ENCODE peak calls at places on chromosomes 7 and 10, in nine cellular contexts. M is transverse colon, V is GM12878, Z is spleen, B is prostate gland, H is stomach, C is sigmoid colon, N is breast epithelium, L is GM12891. K is an unnamed sample.

GRCh38 chr10:118725784-118726507 is 28.8 kb downstream of the CACUL1 start:
- DNase-seq in M (no peak), V (no peak), Z (no peak), B (no peak), H (no peak), C (no peak), N (no peak), L (no peak), K (no peak)

GRCh38 chr10:17022399-17022798 is 107.2 kb downstream of the CUBN start:
- DNase-seq in M (no peak), V (no peak), Z (no peak), B (no peak), H (no peak), C (no peak), N (no peak), L (no peak), K (no peak)

GRCh38 chr7:28174442-28174841 is 6.2 kb downstream of the JAZF1 start:
- DNase-seq in M (no peak), V (no peak), Z (no peak), B (no peak), H (no peak), C (no peak), N (no peak), L (no peak), K (no peak)

GRCh38 chr10:13219685-13220670 is 14.2 kb downstream of the UCMA start:
- DNase-seq in M (peak; percentile 15), V (peak; percentile 5), Z (no peak), B (no peak), H (peak; percentile 42), C (peak; percentile 26), N (no peak), L (no peak), K (no peak)

GRCh38 chr10:12873172-12873571 is 128.3 kb downstream of the CCDC3 start:
- DNase-seq in M (no peak), V (no peak), Z (no peak), B (peak; percentile 17), H (no peak), C (no peak), N (no peak), L (no peak), K (no peak)

GRCh38 chr7:80288175-80289122 is 153.8 kb downstream of the GNAI1 start:
- DNase-seq in M (no peak), V (no peak), Z (no peak), B (no peak), H (no peak), C (no peak), N (no peak), L (no peak), K (peak; percentile 23)

GRCh38 chr7:66185680-66186187 is 19.4 kb upstream of the TPST1 start:
- DNase-seq in M (no peak), V (no peak), Z (no peak), B (no peak), H (no peak), C (no peak), N (no peak), L (no peak), K (no peak)

GRCh38 chr10:87842220-87842641 is 21.1 kb downstream of the KLLN start:
- DNase-seq in M (peak; percentile 72), V (no peak), Z (no peak), B (no peak), H (peak; percentile 40), C (no peak), N (no peak), L (no peak), K (no peak)

GRCh38 chr10:76133597-76134255 is 702.3 kb downstream of the LRMDA start:
- DNase-seq in M (no peak), V (no peak), Z (no peak), B (no peak), H (no peak), C (no peak), N (no peak), L (no peak), K (no peak)

GRCh38 chr10:14405076-14406065 is 74.6 kb upstream of the FRMD4A start:
- DNase-seq in M (no peak), V (no peak), Z (no peak), B (no peak), H (no peak), C (no peak), N (no peak), L (no peak), K (no peak)

GRCh38 chr7:107939472-107940145 is 48.6 kb downstream of the DLD start:
- DNase-seq in M (no peak), V (no peak), Z (no peak), B (no peak), H (no peak), C (peak; percentile 90), N (no peak), L (no peak), K (no peak)

GRCh38 chr10:4771554-4772201 is 54.3 kb upstream of the AKR1E2 start:
- DNase-seq in M (no peak), V (no peak), Z (no peak), B (no peak), H (no peak), C (no peak), N (no peak), L (no peak), K (no peak)

GRCh38 chr7:111392294-111392693 is 170.0 kb downstream of the IMMP2L start:
- DNase-seq in M (no peak), V (no peak), Z (no peak), B (no peak), H (no peak), C (no peak), N (no peak), L (no peak), K (no peak)

GRCh38 chr10:84224411-84225028 is 824 bp downstream of the LRIT2 start:
- DNase-seq in M (no peak), V (no peak), Z (no peak), B (no peak), H (no peak), C (no peak), N (no peak), L (no peak), K (no peak)

DNA sequence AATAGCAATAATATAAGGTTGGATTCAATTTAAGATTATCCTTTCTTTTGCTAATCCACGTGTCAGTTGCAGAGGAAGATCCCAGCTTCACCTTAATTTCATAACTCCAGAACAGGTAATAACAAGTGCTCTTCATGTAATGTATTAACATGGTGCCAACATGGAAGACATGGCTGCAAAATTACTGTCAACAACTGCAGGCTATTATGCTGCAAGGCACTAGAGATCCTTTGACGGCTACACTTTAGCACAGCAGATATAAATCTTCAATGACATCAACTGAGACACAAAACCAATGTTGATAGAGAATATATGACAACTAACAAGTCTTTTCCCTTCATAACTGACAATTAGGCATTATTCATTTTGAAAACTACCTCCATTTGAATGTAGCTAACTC is 96.1 kb downstream of the RNF133 start:
- DNase-seq in M (no peak), V (no peak), Z (no peak), B (no peak), H (no peak), C (no peak), N (no peak), L (no peak), K (no peak)
- TF ChIP-seq POLR2AphosphoS5 in M (no peak), V (no peak), Z (no peak), B (no peak), H (no peak), C (no peak), N (no peak), L (no peak), K (no peak)

GRCh38 chr7:141702047-141702567 is at the start of gene DENND11:
- DNase-seq in M (peak; percentile 53), V (no peak), Z (peak; percentile 89), B (peak; percentile 26), H (peak; percentile 63), C (no peak), N (no peak), L (peak; percentile 64), K (peak; percentile 93)
- TF ChIP-seq POLR2A in M (no peak), V (peak; percentile 11), Z (no peak), B (no peak), H (no peak), C (no peak), N (no peak), L (no peak), K (no peak)

GRCh38 chr10:62047960-62048383 is 146.5 kb downstream of the ARID5B start:
- DNase-seq in M (peak; percentile 44), V (no peak), Z (no peak), B (peak; percentile 56), H (no peak), C (peak; percentile 73), N (no peak), L (no peak), K (no peak)

GRCh38 chr10:62049815-62050626 is 148.5 kb downstream of the ARID5B start:
- DNase-seq in M (no peak), V (no peak), Z (no peak), B (no peak), H (no peak), C (no peak), N (no peak), L (no peak), K (no peak)

GRCh38 chr10:62048473-62048872 is 147.0 kb downstream of the ARID5B start:
- DNase-seq in M (no peak), V (no peak), Z (no peak), B (no peak), H (no peak), C (no peak), N (no peak), L (no peak), K (no peak)

GRCh38 chr10:62050627-62050924 is 149.1 kb downstream of the ARID5B start:
- DNase-seq in M (no peak), V (no peak), Z (no peak), B (no peak), H (no peak), C (no peak), N (no peak), L (no peak), K (no peak)

GRCh38 chr10:62048919-62049636 is 147.6 kb downstream of the ARID5B start:
- DNase-seq in M (peak; percentile 79), V (no peak), Z (peak; percentile 83), B (peak; percentile 85), H (peak; percentile 74), C (peak; percentile 96), N (peak; percentile 86), L (no peak), K (peak; percentile 84)
- TF ChIP-seq POLR2AphosphoS5 in M (peak; percentile 93), V (peak; percentile 75), Z (peak; percentile 91), B (peak; percentile 87), H (peak; percentile 95), C (peak; percentile 97), N (peak; percentile 99), L (no peak), K (peak; percentile 97)

GRCh38 chr10:49091450-49092210 is 23.7 kb downstream of the VSTM4 start:
- DNase-seq in M (no peak), V (no peak), Z (no peak), B (no peak), H (no peak), C (no peak), N (no peak), L (no peak), K (no peak)

GRCh38 chr10:49093922-49094321 is 21.4 kb downstream of the VSTM4 start:
- DNase-seq in M (no peak), V (no peak), Z (no peak), B (no peak), H (no peak), C (no peak), N (no peak), L (no peak), K (no peak)

GRCh38 chr10:49092477-49092876 is 22.8 kb downstream of the VSTM4 start:
- DNase-seq in M (no peak), V (no peak), Z (peak; percentile 12), B (no peak), H (no peak), C (no peak), N (no peak), L (no peak), K (no peak)

GRCh38 chr10:49094707-49095106 is 20.6 kb downstream of the VSTM4 start:
- DNase-seq in M (no peak), V (no peak), Z (no peak), B (no peak), H (no peak), C (no peak), N (no peak), L (no peak), K (no peak)

GRCh38 chr10:49096890-49097445 is 18.4 kb downstream of the VSTM4 start:
- DNase-seq in M (no peak), V (no peak), Z (no peak), B (no peak), H (no peak), C (no peak), N (no peak), L (no peak), K (no peak)
- TF ChIP-seq POLR2A in M (no peak), V (no peak), Z (no peak), B (no peak), H (no peak), C (no peak), N (no peak), L (no peak), K (no peak)

K was measured in upper lobe of left lung.